ENCODE peak calls at places on chromosome 22, in six cellular contexts. K, F, Y, O, J and A are unnamed samples.

GRCh38 chr22:24410110-24410856 is 17.1 kb upstream of the ADORA2A start:
- DNase-seq in K (no peak), F (no peak), J (no peak), O (no peak), Y (no peak), A (no peak)

GRCh38 chr22:29260601-29261315 is 7.0 kb downstream of the RHBDD3 start:
- DNase-seq in J (no peak), F (peak), Y (peak), K (no peak), O (no peak), A (no peak)

GRCh38 chr22:50562523-50563409 is at the start of gene SYCE3:
- DNase-seq in K (peak), J (peak), Y (peak), F (peak), O (peak), A (no peak)

GRCh38 chr22:23686416-23687024 is 4.3 kb upstream of the RGL4 start:
- DNase-seq in Y (no peak), J (peak), F (no peak), K (no peak), O (no peak), A (no peak)

GRCh38 chr22:19852177-19852781 is 2.4 kb downstream of the GNB1L start:
- DNase-seq in K (no peak), F (peak), J (no peak), O (peak), Y (no peak), A (no peak)

GRCh38 chr22:28780296-28780695 is 7.8 kb downstream of the CCDC117 start:
- DNase-seq in J (no peak), K (no peak), Y (no peak), F (no peak), O (no peak), A (no peak)

GRCh38 chr22:40332319-40332781 is 13.9 kb upstream of the ADSL start:
- DNase-seq in F (no peak), J (no peak), Y (no peak), O (no peak), K (no peak), A (no peak)

GRCh38 chr22:19357270-19358105 is 66.0 kb upstream of the CLTCL1 start:
- DNase-seq in J (no peak), K (no peak), O (no peak), Y (no peak), F (no peak), A (no peak)

GRCh38 chr22:33210129-33210784 is 152.1 kb upstream of the SYN3 start:
- DNase-seq in O (no peak), J (no peak), F (no peak), K (no peak), Y (no peak), A (no peak)

GRCh38 chr22:41311487-41311886 is 10.2 kb downstream of the ZC3H7B start:
- DNase-seq in Y (no peak), F (no peak), K (no peak), J (no peak), O (no peak), A (no peak)

GRCh38 chr22:43012390-43012789 is 2.6 kb downstream of the PACSIN2 start:
- DNase-seq in K (no peak), Y (no peak), J (no peak), O (no peak), F (no peak), A (no peak)

GRCh38 chr22:19987394-19988306 is 29.0 kb downstream of the ARVCF start:
- DNase-seq in K (no peak), O (no peak), J (no peak), F (no peak), Y (no peak), A (no peak)

GRCh38 chr22:19974935-19975706 is 33.5 kb upstream of the TXNRD2 start:
- DNase-seq in J (no peak), O (no peak), Y (no peak), F (no peak), K (no peak), A (no peak)

GRCh38 chr22:33076368-33076767 is 18.2 kb upstream of the SYN3 start:
- DNase-seq in J (no peak), K (no peak), O (no peak), F (no peak), Y (no peak), A (no peak)

GRCh38 chr22:17086750-17087149 is 1.9 kb downstream of the IL17RA start:
- DNase-seq in O (no peak), Y (peak), K (no peak), F (no peak), J (no peak), A (no peak)

GRCh38 chr22:39917776-39918493 is 17.1 kb downstream of the GRAP2 start:
- DNase-seq in K (no peak), F (no peak), O (no peak), Y (no peak), J (no peak), A (no peak)

GRCh38 chr22:25134028-25134427 is 65.6 kb upstream of the CRYBB3 start:
- DNase-seq in F (no peak), K (no peak), Y (no peak), J (no peak), O (no peak), A (no peak)

GRCh38 chr22:28810839-28811491 is 10.6 kb upstream of the XBP1 start:
- DNase-seq in Y (peak), J (no peak), F (no peak), O (no peak), K (no peak), A (no peak)

GRCh38 chr22:28978158-28978557 is 83.5 kb downstream of the C22orf31 start:
- DNase-seq in K (no peak), O (peak), F (peak), J (no peak), Y (peak), A (no peak)

GRCh38 chr22:30655532-30655931 is 12.1 kb downstream of the DUSP18 start:
- DNase-seq in O (no peak), K (no peak), F (no peak), J (no peak), Y (no peak), A (no peak)

GRCh38 chr22:31230871-31231621 is 18.9 kb downstream of the LIMK2 start:
- DNase-seq in O (peak), K (no peak), J (no peak), F (no peak), Y (no peak), A (no peak)

GRCh38 chr22:23401910-23402274 is 178.2 kb downstream of the IGLL1 start:
- DNase-seq in J (peak), O (no peak), F (no peak), Y (no peak), K (no peak), A (no peak)

GRCh38 chr22:26245001-26245400 is 75.7 kb downstream of the SEZ6L start:
- DNase-seq in K (no peak), Y (no peak), O (no peak), F (no peak), J (no peak), A (no peak)

GRCh38 chr22:33919591-33920501 is at the start of gene LARGE1:
- DNase-seq in Y (peak), J (peak), F (peak), O (no peak), K (no peak), A (no peak)

GRCh38 chr22:45998638-45999378 is 21.8 kb upstream of the WNT7B start:
- DNase-seq in F (no peak), Y (no peak), J (peak), K (no peak), O (no peak), A (no peak)

GRCh38 chr22:45999379-45999971 is 22.5 kb upstream of the WNT7B start:
- DNase-seq in Y (no peak), O (no peak), K (no peak), F (no peak), J (peak), A (no peak)

GRCh38 chr22:45997077-45997774 is 20.3 kb upstream of the WNT7B start:
- DNase-seq in Y (peak), F (peak), O (peak), J (peak), K (no peak), A (peak)

GRCh38 chr22:45996241-45997076 is 19.5 kb upstream of the WNT7B start:
- DNase-seq in O (no peak), J (peak), F (peak), K (no peak), Y (no peak), A (no peak)

DNA sequence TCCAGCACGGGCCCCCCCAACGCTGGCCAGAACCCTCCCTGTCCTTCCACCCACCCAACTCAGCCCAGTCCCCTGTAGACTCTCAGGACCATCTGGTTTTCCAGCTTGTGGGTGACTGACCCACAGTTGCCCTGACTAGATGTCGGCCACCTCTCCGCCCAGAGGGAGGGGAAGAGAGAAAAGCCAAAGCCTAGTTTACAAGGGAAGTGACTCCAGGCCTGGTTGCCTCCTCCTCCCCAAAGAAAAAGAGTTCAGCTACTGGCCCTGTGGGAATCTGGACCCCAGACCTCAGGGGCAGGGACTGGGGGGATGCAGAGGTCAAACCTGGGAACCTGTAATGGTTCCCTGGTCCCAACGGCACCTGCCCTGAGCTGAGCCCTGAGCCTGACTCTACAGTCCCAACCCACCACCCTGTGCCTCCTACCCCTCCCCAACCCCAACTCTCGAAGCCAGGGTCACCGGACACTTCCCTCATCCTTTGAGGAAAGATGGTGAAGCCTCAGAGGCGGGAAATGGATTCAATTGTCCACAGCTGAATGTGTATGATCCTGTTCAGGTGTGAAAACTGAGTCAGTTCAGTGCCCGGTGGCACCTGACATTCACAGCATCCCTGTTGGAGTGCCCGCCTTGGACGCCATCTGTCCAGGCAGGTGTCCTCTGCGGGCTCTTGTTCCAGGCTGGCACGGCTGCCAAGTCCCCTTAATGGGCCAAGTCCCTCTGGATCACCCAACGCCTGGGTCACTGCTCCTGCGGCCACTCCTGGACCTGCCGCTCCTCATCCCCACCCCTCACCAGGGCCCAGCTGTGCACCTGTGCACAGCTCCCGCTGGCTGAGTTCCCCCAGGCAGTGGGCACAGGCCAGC is 21.0 kb upstream of the WNT7B start:
- DNase-seq in K (no peak), F (no peak), J (peak), O (no peak), Y (no peak), A (no peak)
- H3K4me3 ChIP-seq in K (no peak), F (no peak), J (no peak), O (no peak), Y (no peak), A (no peak)

GRCh38 chr22:36185828-36186624 is 15.6 kb downstream of the APOL4 start:
- DNase-seq in J (no peak), K (no peak), Y (no peak), O (no peak), F (no peak), A (no peak)
- H3K4me3 ChIP-seq in J (no peak), K (no peak), Y (no peak), O (no peak), F (no peak), A (no peak)

GRCh38 chr22:21652547-21653545 is 10.7 kb downstream of the SDF2L1 start:
- DNase-seq in J (no peak), O (no peak), F (no peak), Y (no peak), K (no peak), A (no peak)
- H3K4me3 ChIP-seq in J (no peak), O (peak), F (peak), Y (peak), K (peak), A (peak)

GRCh38 chr22:21941921-21942320 is 10.7 kb downstream of the PPM1F start:
- DNase-seq in F (no peak), K (no peak), O (no peak), J (no peak), Y (no peak), A (no peak)

GRCh38 chr22:21943571-21944448 is 8.8 kb downstream of the PPM1F start:
- DNase-seq in F (no peak), J (no peak), O (no peak), K (no peak), Y (no peak), A (no peak)

GRCh38 chr22:21940521-21940920 is 12.1 kb downstream of the PPM1F start:
- DNase-seq in Y (no peak), F (no peak), O (no peak), K (no peak), J (no peak), A (no peak)

GRCh38 chr22:21942407-21942895 is 10.2 kb downstream of the PPM1F start:
- DNase-seq in F (peak), J (no peak), O (no peak), Y (peak), K (no peak), A (peak)

GRCh38 chr22:21942939-21943338 is 9.7 kb downstream of the PPM1F start:
- DNase-seq in F (no peak), O (no peak), K (no peak), J (no peak), Y (no peak), A (no peak)
- H3K4me3 ChIP-seq in F (no peak), O (no peak), K (no peak), J (no peak), Y (no peak), A (no peak)

GRCh38 chr22:38257650-38258246 is 15.1 kb downstream of the TMEM184B start:
- DNase-seq in F (no peak), Y (no peak), J (peak), K (no peak), O (no peak), A (no peak)
- H3K4me3 ChIP-seq in F (no peak), Y (no peak), J (no peak), K (no peak), O (no peak), A (no peak)

GRCh38 chr22:46843691-46844297 is 81.3 kb downstream of the TBC1D22A start:
- DNase-seq in O (no peak), K (no peak), Y (peak), F (no peak), J (no peak), A (no peak)

GRCh38 chr22:46846832-46847355 is 84.4 kb downstream of the TBC1D22A start:
- DNase-seq in F (peak), J (no peak), O (no peak), K (no peak), Y (peak), A (no peak)

GRCh38 chr22:46844606-46845210 is 82.3 kb downstream of the TBC1D22A start:
- DNase-seq in J (no peak), O (no peak), Y (peak), K (no peak), F (no peak), A (no peak)

GRCh38 chr22:46846154-46846831 is 83.8 kb downstream of the TBC1D22A start:
- DNase-seq in J (no peak), K (no peak), F (no peak), O (no peak), Y (peak), A (no peak)

GRCh38 chr22:46845281-46846153 is 83.1 kb downstream of the TBC1D22A start:
- DNase-seq in F (no peak), J (no peak), Y (peak), O (peak), K (no peak), A (no peak)
- H3K4me3 ChIP-seq in F (no peak), J (no peak), Y (no peak), O (peak), K (no peak), A (no peak)